ENCODE peak calls at places on chromosomes 4 and X, in eight cellular contexts. H, E, X, N, Y, T, P and S are unnamed samples.

GRCh38 chr4:122577808-122578781 is 42.8 kb downstream of the IL21 start:
- DNase-seq in H (no peak), E (no peak), X (peak), N (peak), Y (no peak), T (peak), P (peak), S (no peak)

GRCh38 chrX:134537179-134537945 is 77.4 kb downstream of the HPRT1 start:
- DNase-seq in H (no peak), E (no peak), X (peak), N (no peak), Y (no peak), T (peak), P (no peak), S (no peak)

GRCh38 chr4:74364649-74365491 is at the start of gene EREG:
- DNase-seq in H (peak), E (no peak), X (peak), N (peak), Y (peak), T (no peak), P (no peak), S (peak)

GRCh38 chrX:12979011-12979629 is 4.2 kb downstream of the TMSB4X start:
- DNase-seq in H (no peak), E (no peak), X (no peak), N (no peak), Y (no peak), T (no peak), P (no peak), S (no peak)

GRCh38 chr4:110869862-110870577 is 247.1 kb upstream of the PITX2 start:
- DNase-seq in H (no peak), E (no peak), X (no peak), N (no peak), Y (no peak), T (no peak), P (no peak), S (no peak)

GRCh38 chr4:7928711-7929505 is 10.8 kb downstream of the AFAP1 start:
- DNase-seq in H (no peak), E (no peak), X (no peak), N (no peak), Y (no peak), T (peak), P (no peak), S (peak)

GRCh38 chr4:99078336-99078735 is 10.3 kb downstream of the ADH5 start:
- DNase-seq in H (no peak), E (no peak), X (no peak), N (no peak), Y (no peak), T (no peak), P (no peak), S (no peak)

GRCh38 chr4:140076307-140076706 is 77.7 kb downstream of the MAML3 start:
- DNase-seq in H (no peak), E (no peak), X (no peak), N (no peak), Y (no peak), T (no peak), P (no peak), S (no peak)

GRCh38 chr4:61461956-61462355 is 261.8 kb downstream of the ADGRL3 start:
- DNase-seq in H (no peak), E (no peak), X (no peak), N (no peak), Y (no peak), T (no peak), P (no peak), S (no peak)

GRCh38 chr4:1981251-1982055 is 27.3 kb downstream of the NELFA start:
- DNase-seq in H (peak), E (no peak), X (peak), N (peak), Y (peak), T (no peak), P (peak), S (no peak)

GRCh38 chr4:140186651-140187315 is 32.8 kb upstream of the MAML3 start:
- DNase-seq in H (no peak), E (peak), X (peak), N (no peak), Y (no peak), T (no peak), P (peak), S (peak)

GRCh38 chr4:1542226-1542490 is 135.9 kb upstream of the NKX1-1 start:
- DNase-seq in H (no peak), E (no peak), X (no peak), N (no peak), Y (no peak), T (no peak), P (no peak), S (no peak)

DNA sequence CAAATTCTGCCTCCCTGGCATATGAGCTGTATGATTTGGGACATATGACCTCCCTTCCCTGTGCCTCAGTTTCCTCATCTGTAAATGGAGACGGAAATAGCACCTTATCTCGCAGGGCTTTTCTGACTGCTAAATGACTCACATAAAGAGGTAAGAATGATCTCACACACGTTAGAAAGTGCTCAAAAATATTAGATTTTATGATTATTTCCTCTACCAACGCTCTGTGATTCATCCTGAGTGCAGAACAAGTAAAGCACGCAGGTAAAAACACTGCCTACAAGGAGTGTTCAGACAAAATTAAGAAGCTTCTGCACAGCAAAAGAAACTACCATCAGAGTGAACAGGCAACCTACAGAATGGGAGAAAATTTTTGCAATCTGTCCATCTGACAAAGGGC is 21.1 kb downstream of the ACSL1 start:
- DNase-seq in H (no peak), E (no peak), X (no peak), N (no peak), Y (no peak), T (no peak), P (no peak), S (no peak)
- H3K4me3 ChIP-seq in H (no peak), E (no peak), X (no peak), N (no peak), Y (peak), T (no peak), P (no peak), S (no peak)

GRCh38 chrX:45850775-45851433 is 650.2 kb upstream of the DIPK2B start:
- DNase-seq in H (peak), E (no peak), X (peak), N (peak), Y (peak), T (peak), P (peak), S (peak)

GRCh38 chrX:45850197-45850774 is 649.6 kb upstream of the DIPK2B start:
- DNase-seq in H (no peak), E (no peak), X (no peak), N (peak), Y (no peak), T (no peak), P (no peak), S (no peak)

GRCh38 chrX:45849261-45849660 is 648.6 kb upstream of the DIPK2B start:
- DNase-seq in H (no peak), E (no peak), X (no peak), N (peak), Y (peak), T (peak), P (no peak), S (no peak)

GRCh38 chrX:45852884-45853283 is 652.2 kb upstream of the DIPK2B start:
- DNase-seq in H (no peak), E (no peak), X (no peak), N (peak), Y (no peak), T (no peak), P (no peak), S (no peak)

DNA sequence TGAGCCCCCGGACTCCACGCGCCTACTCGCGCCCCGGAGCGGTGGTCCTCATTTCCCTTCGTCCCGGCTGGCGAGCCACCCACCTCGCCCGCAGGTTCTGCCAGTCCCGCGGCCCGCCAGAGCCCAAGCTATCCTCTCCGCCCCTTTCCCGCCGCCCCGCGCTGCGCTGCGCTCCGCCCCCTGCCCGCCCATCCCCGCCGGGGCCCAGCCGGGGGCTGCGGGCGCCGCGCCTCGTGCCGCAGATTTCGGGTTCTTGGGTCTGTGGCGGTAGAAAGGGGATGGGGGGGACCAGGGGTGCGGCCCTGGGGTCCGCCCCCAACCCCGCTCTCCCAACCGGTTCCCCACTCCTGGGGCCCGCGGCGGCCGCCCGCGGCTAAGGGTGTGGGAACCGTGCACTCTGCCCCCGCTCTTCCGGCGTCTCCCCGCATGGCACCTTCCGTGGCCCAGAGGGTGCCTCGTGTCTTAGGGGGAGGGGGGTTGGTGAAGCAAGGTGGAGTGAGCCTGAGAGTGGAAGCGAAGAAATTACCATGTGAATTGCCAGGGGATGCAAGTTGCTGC is 650.8 kb upstream of the DIPK2B start:
- DNase-seq in H (peak), E (no peak), X (peak), N (peak), Y (peak), T (no peak), P (peak), S (no peak)
- TF ChIP-seq POLR2AphosphoS5 in H (no peak), E (no peak), X (no peak), N (peak), Y (no peak), T (no peak), P (no peak), S (no peak)

GRCh38 chr4:85725727-85726170 is 250.8 kb downstream of the ARHGAP24 start:
- DNase-seq in H (peak), E (no peak), X (peak), N (no peak), Y (peak), T (no peak), P (peak), S (no peak)

GRCh38 chr4:85722806-85723205 is 247.9 kb downstream of the ARHGAP24 start:
- DNase-seq in H (no peak), E (no peak), X (no peak), N (no peak), Y (no peak), T (no peak), P (no peak), S (no peak)

GRCh38 chr4:85724801-85725548 is 250.0 kb downstream of the ARHGAP24 start:
- DNase-seq in H (no peak), E (no peak), X (no peak), N (no peak), Y (no peak), T (no peak), P (no peak), S (no peak)

GRCh38 chr4:85728471-85728870 is 253.5 kb downstream of the ARHGAP24 start:
- DNase-seq in H (no peak), E (no peak), X (no peak), N (no peak), Y (no peak), T (no peak), P (no peak), S (no peak)

GRCh38 chr4:85726555-85726954 is 251.6 kb downstream of the ARHGAP24 start:
- DNase-seq in H (no peak), E (no peak), X (no peak), N (no peak), Y (no peak), T (no peak), P (no peak), S (no peak)
- H3K27ac ChIP-seq in H (peak), E (no peak), X (peak), N (no peak), Y (peak), T (no peak), P (peak), S (peak)

DNA sequence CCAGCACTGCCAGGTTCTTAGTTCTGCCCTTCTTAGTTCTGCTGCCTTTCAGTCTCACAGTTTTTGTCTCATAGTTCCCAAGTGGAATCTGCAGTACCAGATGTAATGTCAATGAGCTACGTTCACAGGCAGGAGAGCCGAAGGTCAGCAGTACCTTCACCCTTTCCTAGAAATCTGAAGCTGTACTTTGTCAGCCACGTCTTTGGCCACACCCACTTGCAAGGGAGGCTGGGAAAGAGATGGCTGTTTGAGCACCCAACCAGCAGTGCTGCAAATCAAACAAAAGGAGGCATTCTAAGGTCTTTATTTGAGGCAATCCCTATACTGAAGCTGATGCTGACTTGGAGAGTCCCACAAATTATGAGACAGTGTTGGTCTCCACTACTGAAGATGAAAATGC is 199.1 kb upstream of the NPY2R start:
- DNase-seq in H (no peak), E (no peak), X (no peak), N (no peak), Y (no peak), T (no peak), P (no peak), S (no peak)
- H3K4me3 ChIP-seq in H (no peak), E (no peak), X (no peak), N (no peak), Y (no peak), T (no peak), P (no peak), S (no peak)

GRCh38 chrX:66028936-66029335 is 10.9 kb downstream of the VSIG4 start:
- DNase-seq in H (no peak), E (no peak), X (no peak), N (no peak), Y (no peak), T (no peak), P (no peak), S (no peak)

GRCh38 chrX:66035667-66036066 is 4.2 kb downstream of the VSIG4 start:
- DNase-seq in H (no peak), E (no peak), X (no peak), N (peak), Y (no peak), T (no peak), P (no peak), S (no peak)

GRCh38 chrX:66030505-66031317 is 9.2 kb downstream of the VSIG4 start:
- DNase-seq in H (no peak), E (no peak), X (peak), N (peak), Y (no peak), T (peak), P (no peak), S (no peak)
- TF ChIP-seq POLR2AphosphoS5 in H (no peak), E (no peak), X (no peak), N (no peak), Y (no peak), T (no peak), P (no peak), S (no peak)

DNA sequence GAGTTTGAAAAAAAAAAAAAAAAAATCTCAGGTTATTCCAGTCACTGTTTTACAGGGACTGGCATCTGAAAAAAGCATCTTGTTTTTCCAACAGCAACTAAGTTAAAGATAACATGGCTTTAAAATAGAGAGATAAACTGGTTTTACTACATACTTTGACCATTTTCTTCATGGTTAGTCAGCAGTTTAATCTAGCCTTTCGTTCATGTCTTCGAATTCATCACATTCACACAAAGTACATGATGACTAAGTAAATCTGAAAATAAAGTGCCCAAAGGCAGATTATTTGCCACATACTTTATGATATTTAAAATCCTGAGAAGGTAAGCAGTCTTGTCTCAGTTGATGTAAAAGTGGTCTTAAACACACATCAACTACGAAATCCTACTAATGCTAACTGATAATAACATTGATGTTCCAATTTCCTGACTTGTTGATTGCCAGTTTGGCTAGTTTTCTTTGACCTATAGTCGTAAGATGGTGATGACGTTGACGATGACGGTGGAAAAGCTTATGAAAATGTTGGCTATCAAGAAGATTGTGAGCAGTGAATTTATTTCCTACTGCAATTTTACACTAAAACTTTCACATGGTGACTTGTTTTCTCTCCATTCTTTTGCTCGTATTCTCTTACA is 540.5 kb upstream of the BOD1L1 start:
- DNase-seq in H (no peak), E (no peak), X (no peak), N (no peak), Y (no peak), T (no peak), P (no peak), S (no peak)
- H3K27ac ChIP-seq in H (no peak), E (no peak), X (no peak), N (no peak), Y (no peak), T (no peak), P (no peak), S (no peak)